ENCODE peak calls at places on chromosome 18, in ten cellular contexts. K, D, W, M, L, Y, B, I, S and U are unnamed samples.

GRCh38 chr18:55189972-55190371 is 230.7 kb upstream of the CCDC68 start:
- DNase-seq in K (no peak), Y (no peak), S (no peak), W (no peak), L (no peak), D (no peak), B (peak), M (no peak), I (no peak), U (no peak)

GRCh38 chr18:51762373-51762772 is 564.9 kb upstream of the MEX3C start:
- DNase-seq in Y (no peak), B (no peak), S (no peak), M (no peak), I (no peak), K (no peak), D (no peak), L (no peak), W (no peak), U (no peak)

GRCh38 chr18:43465483-43465882 is 188.2 kb upstream of the SYT4 start:
- DNase-seq in B (no peak), D (no peak), Y (no peak), L (no peak), I (no peak), K (no peak), M (no peak), W (no peak), S (no peak), U (no peak)

GRCh38 chr18:76339246-76339620 is 155.8 kb downstream of the ZNF516 start:
- DNase-seq in L (no peak), W (no peak), B (no peak), K (no peak), I (no peak), D (no peak), M (no peak), Y (no peak), S (no peak), U (no peak)

GRCh38 chr18:3005462-3005861 is 7.5 kb downstream of the LPIN2 start:
- DNase-seq in K (no peak), B (no peak), D (no peak), Y (no peak), W (no peak), M (no peak), L (no peak), S (no peak), I (no peak), U (no peak)

GRCh38 chr18:54873884-54874255 is 45.6 kb downstream of the RAB27B start:
- DNase-seq in M (peak), I (no peak), K (no peak), D (no peak), W (no peak), Y (no peak), B (no peak), L (no peak), S (no peak), U (no peak)

GRCh38 chr18:34248727-34249126 is 24.0 kb upstream of the NOL4 start:
- DNase-seq in B (no peak), K (no peak), D (no peak), Y (no peak), I (no peak), L (no peak), W (no peak), S (no peak), M (no peak), U (no peak)

GRCh38 chr18:46071894-46072867 is at the start of gene PSTPIP2:
- DNase-seq in M (peak), I (peak), S (peak), W (peak), Y (peak), K (peak), B (peak), L (peak), D (no peak), U (peak)

GRCh38 chr18:32349728-32350395 is 120.8 kb downstream of the GAREM1 start:
- DNase-seq in S (peak), K (peak), D (peak), M (peak), W (no peak), L (no peak), Y (no peak), B (no peak), I (peak), U (peak)

GRCh38 chr18:11994708-11995444 is 13.6 kb downstream of the IMPA2 start:
- DNase-seq in S (peak), B (peak), Y (peak), L (no peak), K (no peak), W (no peak), I (no peak), D (peak), M (no peak), U (no peak)

GRCh38 chr18:69839989-69840388 is 107.7 kb downstream of the CD226 start:
- DNase-seq in B (no peak), W (no peak), I (no peak), D (no peak), Y (no peak), M (no peak), S (no peak), K (no peak), L (no peak), U (no peak)

GRCh38 chr18:59748628-59749360 is 51.6 kb upstream of the CCBE1 start:
- DNase-seq in S (no peak), L (no peak), D (peak), K (peak), W (no peak), Y (no peak), B (no peak), M (no peak), I (no peak), U (peak)

GRCh38 chr18:58446661-58447060 is 182.2 kb downstream of the ALPK2 start:
- DNase-seq in K (no peak), M (no peak), L (no peak), D (no peak), I (no peak), Y (no peak), S (no peak), B (no peak), W (no peak), U (no peak)

GRCh38 chr18:40250218-40250617 is 1704.8 kb upstream of the PIK3C3 start:
- DNase-seq in W (no peak), B (no peak), K (no peak), I (no peak), M (no peak), L (no peak), S (no peak), Y (no peak), D (no peak), U (peak)

GRCh38 chr18:74497308-74497640 is 1.1 kb downstream of the CNDP2 start:
- DNase-seq in Y (no peak), K (no peak), I (no peak), M (no peak), W (no peak), S (no peak), B (no peak), L (no peak), D (no peak), U (no peak)

GRCh38 chr18:74494514-74494913 is 1.6 kb upstream of the CNDP2 start:
- DNase-seq in M (no peak), D (no peak), L (no peak), S (no peak), Y (no peak), B (no peak), W (no peak), I (no peak), K (no peak), U (no peak)

GRCh38 chr18:74497778-74498177 is 1.6 kb downstream of the CNDP2 start:
- DNase-seq in L (no peak), D (no peak), B (no peak), K (no peak), W (no peak), M (no peak), S (no peak), I (no peak), Y (no peak), U (no peak)

GRCh38 chr18:74495581-74496507 is at the start of gene CNDP2:
- DNase-seq in W (peak), M (peak), S (peak), D (peak), B (peak), K (peak), L (peak), I (peak), Y (peak), U (peak)

GRCh38 chr18:74496508-74497307 is 545 bp downstream of the CNDP2 start:
- DNase-seq in M (peak), D (peak), B (peak), S (no peak), L (peak), Y (peak), K (no peak), W (peak), I (no peak), U (peak)
- TF ChIP-seq CTCF in M (peak), D (no peak), B (no peak), S (no peak), L (peak), Y (peak), K (peak), W (no peak), I (no peak), U (no peak)

DNA sequence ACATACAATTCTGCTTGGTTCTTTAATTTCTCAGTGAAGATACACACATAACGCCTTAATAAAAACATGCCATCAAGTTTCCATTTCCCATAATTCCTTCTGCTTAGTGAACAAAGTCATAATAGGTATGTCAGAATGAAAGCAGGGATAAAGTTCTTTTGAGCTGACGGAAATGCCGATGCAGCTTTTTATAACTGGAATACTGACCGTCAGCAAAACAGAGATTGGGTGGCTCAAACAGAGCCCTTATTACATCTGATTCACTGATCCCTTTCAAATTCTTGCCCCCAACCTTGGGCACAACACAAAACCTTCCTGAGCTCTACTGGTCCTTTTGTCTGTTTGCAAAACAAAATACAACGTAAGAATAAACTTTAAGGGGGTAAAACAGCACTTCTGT is 140.4 kb downstream of the CDH2 start:
- DNase-seq in W (no peak), Y (no peak), S (no peak), K (no peak), I (no peak), M (no peak), D (no peak), L (no peak), B (no peak), U (no peak)
- TF ChIP-seq CTCF in W (no peak), Y (no peak), S (no peak), K (no peak), I (no peak), M (no peak), D (no peak), L (no peak), B (no peak), U (no peak)

GRCh38 chr18:42068030-42068429 is 113.0 kb downstream of the PIK3C3 start:
- DNase-seq in W (no peak), I (no peak), L (no peak), Y (no peak), S (no peak), M (no peak), K (no peak), B (no peak), D (no peak), U (no peak)

GRCh38 chr18:42067527-42067926 is 112.5 kb downstream of the PIK3C3 start:
- DNase-seq in S (no peak), I (no peak), Y (no peak), D (no peak), L (no peak), M (no peak), K (no peak), W (no peak), B (no peak), U (no peak)

GRCh38 chr18:42069036-42069435 is 114.0 kb downstream of the PIK3C3 start:
- DNase-seq in L (no peak), Y (no peak), D (peak), M (no peak), I (no peak), W (no peak), S (no peak), K (no peak), B (no peak), U (no peak)

GRCh38 chr18:42074704-42075103 is 119.7 kb downstream of the PIK3C3 start:
- DNase-seq in M (no peak), K (no peak), L (no peak), S (no peak), D (no peak), I (no peak), Y (no peak), W (no peak), B (no peak), U (no peak)

GRCh38 chr18:42072407-42072806 is 117.4 kb downstream of the PIK3C3 start:
- DNase-seq in M (no peak), L (no peak), S (no peak), K (no peak), W (no peak), I (no peak), Y (no peak), D (no peak), B (no peak), U (no peak)
- TF ChIP-seq CTCF in M (no peak), L (no peak), S (no peak), K (no peak), W (no peak), I (no peak), Y (no peak), D (peak), B (no peak), U (no peak)

GRCh38 chr18:10441472-10441871 is 13.0 kb upstream of the APCDD1 start:
- DNase-seq in I (no peak), D (no peak), Y (no peak), K (no peak), S (no peak), B (no peak), W (no peak), L (no peak), M (no peak), U (no peak)

GRCh38 chr18:10439898-10440297 is 14.5 kb upstream of the APCDD1 start:
- DNase-seq in D (no peak), I (no peak), B (no peak), Y (no peak), S (no peak), K (no peak), W (no peak), L (no peak), M (no peak), U (no peak)

GRCh38 chr18:10440874-10441273 is 13.6 kb upstream of the APCDD1 start:
- DNase-seq in L (no peak), Y (no peak), W (no peak), M (no peak), B (no peak), I (no peak), D (no peak), S (no peak), K (no peak), U (no peak)

GRCh38 chr18:10436160-10436559 is 18.3 kb upstream of the APCDD1 start:
- DNase-seq in L (no peak), K (no peak), M (no peak), I (no peak), B (no peak), S (no peak), W (no peak), D (no peak), Y (no peak), U (no peak)

DNA sequence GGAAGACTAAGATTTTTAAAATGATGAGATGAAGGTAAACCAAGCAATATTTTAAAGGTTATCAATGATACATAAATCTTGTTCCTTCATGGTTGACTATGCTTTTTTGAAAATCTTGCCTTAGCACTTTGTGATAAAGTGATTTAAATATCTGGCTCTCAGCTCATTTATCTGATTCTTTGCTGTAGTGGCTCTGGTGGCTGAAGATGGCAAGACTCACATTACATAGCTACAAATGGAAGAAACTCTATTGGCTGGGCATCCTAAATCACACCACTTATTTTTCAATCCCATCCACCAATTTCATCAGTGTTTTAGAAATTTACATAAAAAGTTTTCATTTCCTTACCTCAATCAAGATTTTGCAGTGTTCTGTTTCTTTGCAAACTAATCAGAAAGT is 16.6 kb upstream of the APCDD1 start:
- DNase-seq in K (no peak), W (no peak), L (no peak), Y (no peak), S (no peak), D (no peak), I (no peak), M (no peak), B (no peak), U (no peak)
- TF ChIP-seq CTCF in K (no peak), W (peak), L (peak), Y (no peak), S (peak), D (no peak), I (no peak), M (no peak), B (no peak), U (no peak)

GRCh38 chr18:48023334-48024008 is 93.0 kb upstream of the SMAD2 start:
- DNase-seq in W (no peak), B (peak), I (peak), L (no peak), Y (no peak), D (peak), S (peak), K (no peak), M (peak), U (peak)
- TF ChIP-seq CTCF in W (no peak), B (no peak), I (peak), L (peak), Y (peak), D (peak), S (peak), K (peak), M (no peak), U (peak)

GRCh38 chr18:79451237-79452125 is 55.8 kb downstream of the NFATC1 start:
- DNase-seq in M (no peak), Y (no peak), B (no peak), D (no peak), L (no peak), I (no peak), K (no peak), S (no peak), W (no peak), U (no peak)
- TF ChIP-seq CTCF in M (no peak), Y (no peak), B (no peak), D (no peak), L (no peak), I (no peak), K (no peak), S (no peak), W (no peak), U (peak)

DNA sequence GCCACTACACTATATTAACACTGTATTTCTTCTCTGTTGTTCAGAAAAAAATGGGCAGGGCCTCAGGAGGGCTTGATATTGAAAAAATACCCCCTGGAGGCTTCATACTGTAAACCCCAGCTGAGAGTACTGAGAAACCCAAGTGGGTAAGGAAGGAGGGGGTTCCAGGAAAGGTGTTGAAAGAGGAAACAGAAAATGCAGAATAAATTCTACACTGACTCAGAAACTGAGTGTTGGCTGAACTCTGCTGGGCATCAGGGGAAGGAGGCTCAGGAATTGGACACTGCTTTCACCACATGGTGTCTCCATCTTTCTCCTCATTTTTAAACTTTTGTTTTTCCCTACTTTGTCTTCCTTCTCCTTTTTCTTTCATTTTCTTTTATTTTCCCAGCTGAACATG is 253.7 kb downstream of the DYM start:
- DNase-seq in M (no peak), B (no peak), Y (no peak), I (no peak), S (no peak), L (no peak), K (no peak), W (no peak), D (no peak), U (peak)
- TF ChIP-seq CTCF in M (no peak), B (no peak), Y (no peak), I (no peak), S (no peak), L (no peak), K (peak), W (no peak), D (peak), U (peak)